ENCODE peak calls at places on chromosomes 5 and 9, in seven cellular contexts. One of them, this sample, is unnamed.

GRCh38 chr9:83405674-83406255 is 132.4 kb downstream of the FRMD3 start:
- DNase-seq in epithelial cell of prostate: no peak
- DNase-seq in CD8-positive, alpha-beta memory T cell: no peak
- DNase-seq in GM23338: peak; percentile 24
- DNase-seq in CD4-positive, alpha-beta T cell: no peak
- DNase-seq in caudate nucleus: no peak
- DNase-seq in neuronal stem cell: no peak
- DNase-seq in this sample: no peak

GRCh38 chr5:150178262-150178661 is 11.6 kb upstream of the SLC6A7 start:
- DNase-seq in epithelial cell of prostate: no peak
- DNase-seq in CD8-positive, alpha-beta memory T cell: no peak
- DNase-seq in GM23338: no peak
- DNase-seq in CD4-positive, alpha-beta T cell: no peak
- DNase-seq in caudate nucleus: no peak
- DNase-seq in neuronal stem cell: no peak
- DNase-seq in this sample: no peak

GRCh38 chr9:93107825-93108161 is 11.8 kb downstream of the CARD19 start:
- DNase-seq in epithelial cell of prostate: no peak
- DNase-seq in CD8-positive, alpha-beta memory T cell: no peak
- DNase-seq in GM23338: no peak
- DNase-seq in CD4-positive, alpha-beta T cell: no peak
- DNase-seq in caudate nucleus: no peak
- DNase-seq in neuronal stem cell: no peak
- DNase-seq in this sample: no peak

GRCh38 chr5:92991681-92992472 is 589.1 kb downstream of the NR2F1-AS1 start:
- DNase-seq in epithelial cell of prostate: no peak
- DNase-seq in CD8-positive, alpha-beta memory T cell: no peak
- DNase-seq in GM23338: no peak
- DNase-seq in CD4-positive, alpha-beta T cell: no peak
- DNase-seq in caudate nucleus: no peak
- DNase-seq in neuronal stem cell: no peak
- DNase-seq in this sample: no peak

GRCh38 chr5:5700549-5700948 is 278.1 kb downstream of the ICE1 start:
- DNase-seq in epithelial cell of prostate: no peak
- DNase-seq in CD8-positive, alpha-beta memory T cell: no peak
- DNase-seq in GM23338: no peak
- DNase-seq in CD4-positive, alpha-beta T cell: no peak
- DNase-seq in caudate nucleus: no peak
- DNase-seq in neuronal stem cell: no peak
- DNase-seq in this sample: no peak

GRCh38 chr9:122810306-122810946 is 10.5 kb downstream of the OR1K1 start:
- DNase-seq in epithelial cell of prostate: no peak
- DNase-seq in CD8-positive, alpha-beta memory T cell: peak; percentile 57
- DNase-seq in GM23338: peak; percentile 91
- DNase-seq in CD4-positive, alpha-beta T cell: peak; percentile 70
- DNase-seq in caudate nucleus: peak; percentile 56
- DNase-seq in neuronal stem cell: peak; percentile 86
- DNase-seq in this sample: peak; percentile 9

GRCh38 chr9:81649475-81649874 is 39.9 kb downstream of the TLE1 start:
- DNase-seq in epithelial cell of prostate: no peak
- DNase-seq in CD8-positive, alpha-beta memory T cell: no peak
- DNase-seq in GM23338: peak; percentile 40
- DNase-seq in CD4-positive, alpha-beta T cell: no peak
- DNase-seq in caudate nucleus: no peak
- DNase-seq in neuronal stem cell: peak; percentile 66
- DNase-seq in this sample: no peak

GRCh38 chr5:137815202-137815990 is 52.3 kb upstream of the MYOT start:
- DNase-seq in epithelial cell of prostate: peak; percentile 31
- DNase-seq in CD8-positive, alpha-beta memory T cell: no peak
- DNase-seq in GM23338: no peak
- DNase-seq in CD4-positive, alpha-beta T cell: no peak
- DNase-seq in caudate nucleus: no peak
- DNase-seq in neuronal stem cell: no peak
- DNase-seq in this sample: no peak

GRCh38 chr9:7150153-7150890 is 392.5 kb downstream of the KDM4C start:
- DNase-seq in epithelial cell of prostate: no peak
- DNase-seq in CD8-positive, alpha-beta memory T cell: peak; percentile 29
- DNase-seq in GM23338: no peak
- DNase-seq in CD4-positive, alpha-beta T cell: no peak
- DNase-seq in caudate nucleus: no peak
- DNase-seq in neuronal stem cell: no peak
- DNase-seq in this sample: no peak

GRCh38 chr9:136056546-136057235 is 38.4 kb downstream of the NACC2 start:
- DNase-seq in epithelial cell of prostate: no peak
- DNase-seq in CD8-positive, alpha-beta memory T cell: no peak
- DNase-seq in GM23338: no peak
- DNase-seq in CD4-positive, alpha-beta T cell: no peak
- DNase-seq in caudate nucleus: no peak
- DNase-seq in neuronal stem cell: no peak
- DNase-seq in this sample: no peak

GRCh38 chr9:135815433-135816178 is 91.7 kb downstream of the CAMSAP1 start:
- DNase-seq in epithelial cell of prostate: no peak
- DNase-seq in CD8-positive, alpha-beta memory T cell: no peak
- DNase-seq in GM23338: no peak
- DNase-seq in CD4-positive, alpha-beta T cell: no peak
- DNase-seq in caudate nucleus: no peak
- DNase-seq in neuronal stem cell: no peak
- DNase-seq in this sample: no peak

GRCh38 chr5:73591102-73591695 is 25.7 kb downstream of the UTP15 start:
- DNase-seq in epithelial cell of prostate: peak; percentile 40
- DNase-seq in CD8-positive, alpha-beta memory T cell: peak; percentile 47
- DNase-seq in GM23338: peak; percentile 85
- DNase-seq in CD4-positive, alpha-beta T cell: peak; percentile 27
- DNase-seq in caudate nucleus: no peak
- DNase-seq in neuronal stem cell: peak; percentile 72
- DNase-seq in this sample: no peak

GRCh38 chr5:21672911-21673310 is 1180.2 kb downstream of the CDH12 start:
- DNase-seq in epithelial cell of prostate: no peak
- DNase-seq in CD8-positive, alpha-beta memory T cell: no peak
- DNase-seq in GM23338: no peak
- DNase-seq in CD4-positive, alpha-beta T cell: no peak
- DNase-seq in caudate nucleus: no peak
- DNase-seq in neuronal stem cell: no peak
- DNase-seq in this sample: no peak

GRCh38 chr5:174707671-174708070 is 16.7 kb upstream of the MSX2 start:
- DNase-seq in epithelial cell of prostate: no peak
- DNase-seq in CD8-positive, alpha-beta memory T cell: no peak
- DNase-seq in GM23338: no peak
- DNase-seq in CD4-positive, alpha-beta T cell: no peak
- DNase-seq in caudate nucleus: no peak
- DNase-seq in neuronal stem cell: no peak
- DNase-seq in this sample: no peak

GRCh38 chr9:91075279-91075678 is 273.7 kb downstream of the SYK start:
- DNase-seq in epithelial cell of prostate: no peak
- DNase-seq in CD8-positive, alpha-beta memory T cell: no peak
- DNase-seq in GM23338: no peak
- DNase-seq in CD4-positive, alpha-beta T cell: no peak
- DNase-seq in caudate nucleus: no peak
- DNase-seq in neuronal stem cell: no peak
- DNase-seq in this sample: no peak

GRCh38 chr5:112604741-112605390 is 132.8 kb upstream of the APC start:
- DNase-seq in epithelial cell of prostate: no peak
- DNase-seq in CD8-positive, alpha-beta memory T cell: no peak
- DNase-seq in GM23338: peak; percentile 60
- DNase-seq in CD4-positive, alpha-beta T cell: no peak
- DNase-seq in caudate nucleus: no peak
- DNase-seq in neuronal stem cell: peak; percentile 5
- DNase-seq in this sample: no peak

GRCh38 chr5:167642779-167643517 is 648.5 kb upstream of the WWC1 start:
- DNase-seq in epithelial cell of prostate: no peak
- DNase-seq in CD8-positive, alpha-beta memory T cell: no peak
- DNase-seq in GM23338: no peak
- DNase-seq in CD4-positive, alpha-beta T cell: no peak
- DNase-seq in caudate nucleus: no peak
- DNase-seq in neuronal stem cell: no peak
- DNase-seq in this sample: no peak

GRCh38 chr9:16461231-16461840 is 409.1 kb downstream of the BNC2 start:
- DNase-seq in epithelial cell of prostate: no peak
- DNase-seq in CD8-positive, alpha-beta memory T cell: no peak
- DNase-seq in GM23338: peak; percentile 84
- DNase-seq in CD4-positive, alpha-beta T cell: no peak
- DNase-seq in caudate nucleus: no peak
- DNase-seq in neuronal stem cell: no peak
- DNase-seq in this sample: no peak

GRCh38 chr9:17138503-17138902 is 3.7 kb downstream of the CNTLN start:
- DNase-seq in epithelial cell of prostate: no peak
- DNase-seq in CD8-positive, alpha-beta memory T cell: no peak
- DNase-seq in GM23338: no peak
- DNase-seq in CD4-positive, alpha-beta T cell: no peak
- DNase-seq in caudate nucleus: no peak
- DNase-seq in neuronal stem cell: no peak
- DNase-seq in this sample: no peak

GRCh38 chr9:117783828-117784227 is 79.6 kb downstream of the TLR4 start:
- DNase-seq in epithelial cell of prostate: no peak
- DNase-seq in CD8-positive, alpha-beta memory T cell: peak; percentile 45
- DNase-seq in GM23338: peak; percentile 6
- DNase-seq in CD4-positive, alpha-beta T cell: no peak
- DNase-seq in caudate nucleus: no peak
- DNase-seq in neuronal stem cell: no peak
- DNase-seq in this sample: no peak

GRCh38 chr5:177446184-177447065 is at the start of gene PRR7:
- DNase-seq in epithelial cell of prostate: no peak
- DNase-seq in CD8-positive, alpha-beta memory T cell: peak; percentile 81
- DNase-seq in GM23338: peak; percentile 73
- DNase-seq in CD4-positive, alpha-beta T cell: peak; percentile 65
- DNase-seq in caudate nucleus: peak; percentile 65
- DNase-seq in neuronal stem cell: peak; percentile 69
- DNase-seq in this sample: peak; percentile 86
- H3K27ac ChIP-seq in epithelial cell of prostate: peak within 1 kb of the TSS; percentile 40
- H3K27ac ChIP-seq in CD8-positive, alpha-beta memory T cell: peak within 1 kb of the TSS; percentile 66
- H3K27ac ChIP-seq in GM23338: no peak within 1 kb of the TSS
- H3K27ac ChIP-seq in CD4-positive, alpha-beta T cell: peak within 1 kb of the TSS; percentile 89
- H3K27ac ChIP-seq in caudate nucleus: peak within 1 kb of the TSS; percentile 91
- H3K27ac ChIP-seq in neuronal stem cell: peak within 1 kb of the TSS; percentile 89
- H3K27ac ChIP-seq in this sample: peak within 1 kb of the TSS; percentile 82

DNA sequence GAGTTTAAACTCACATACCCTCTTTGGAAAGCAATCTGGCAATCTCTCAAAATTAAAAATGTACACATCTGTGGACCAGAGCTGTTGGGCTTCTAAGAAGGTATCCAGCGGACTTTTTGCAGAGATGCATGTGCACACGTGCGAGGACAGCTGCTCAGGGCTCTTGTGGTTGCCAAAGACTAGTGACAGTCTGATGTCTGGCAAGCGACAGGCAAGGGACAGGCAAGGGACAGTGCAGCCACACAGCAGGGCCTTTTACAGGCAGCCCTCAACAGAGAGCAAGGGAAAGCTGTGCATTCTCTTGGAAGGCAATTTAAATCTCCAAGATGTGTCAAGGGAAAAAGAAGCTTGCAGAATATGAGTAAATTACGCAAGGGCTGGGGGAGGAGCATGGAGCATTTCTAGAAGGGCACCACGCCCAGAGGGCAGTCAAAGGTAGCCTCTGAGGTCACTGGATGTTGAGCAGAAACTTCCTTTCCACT is 9.2 kb downstream of the GFPT2 start:
- DNase-seq in epithelial cell of prostate: no peak
- DNase-seq in CD8-positive, alpha-beta memory T cell: no peak
- DNase-seq in GM23338: no peak
- DNase-seq in CD4-positive, alpha-beta T cell: no peak
- DNase-seq in caudate nucleus: no peak
- DNase-seq in neuronal stem cell: no peak
- DNase-seq in this sample: no peak
- H3K27ac ChIP-seq in epithelial cell of prostate: no peak overlapping the region
- H3K27ac ChIP-seq in CD8-positive, alpha-beta memory T cell: no peak overlapping the region
- H3K27ac ChIP-seq in GM23338: peak overlapping the region; percentile 95
- H3K27ac ChIP-seq in CD4-positive, alpha-beta T cell: no peak overlapping the region
- H3K27ac ChIP-seq in caudate nucleus: peak overlapping the region; percentile 82
- H3K27ac ChIP-seq in neuronal stem cell: no peak overlapping the region
- H3K27ac ChIP-seq in this sample: peak overlapping the region; percentile 21

GRCh38 chr5:95925939-95926338 is 35.7 kb downstream of the ELL2 start:
- DNase-seq in epithelial cell of prostate: no peak
- DNase-seq in CD8-positive, alpha-beta memory T cell: no peak
- DNase-seq in GM23338: no peak
- DNase-seq in CD4-positive, alpha-beta T cell: no peak
- DNase-seq in caudate nucleus: no peak
- DNase-seq in neuronal stem cell: no peak
- DNase-seq in this sample: no peak
- H3K27ac ChIP-seq in epithelial cell of prostate: peak overlapping the region; percentile 56
- H3K27ac ChIP-seq in CD8-positive, alpha-beta memory T cell: no peak overlapping the region
- H3K27ac ChIP-seq in GM23338: no peak overlapping the region
- H3K27ac ChIP-seq in CD4-positive, alpha-beta T cell: no peak overlapping the region
- H3K27ac ChIP-seq in caudate nucleus: no peak overlapping the region
- H3K27ac ChIP-seq in neuronal stem cell: no peak overlapping the region
- H3K27ac ChIP-seq in this sample: no peak overlapping the region

GRCh38 chr5:124661317-124662141 is 84.9 kb downstream of the ZNF608 start:
- DNase-seq in epithelial cell of prostate: no peak
- DNase-seq in CD8-positive, alpha-beta memory T cell: no peak
- DNase-seq in GM23338: peak; percentile 94
- DNase-seq in CD4-positive, alpha-beta T cell: no peak
- DNase-seq in caudate nucleus: no peak
- DNase-seq in neuronal stem cell: peak; percentile 86
- DNase-seq in this sample: no peak

GRCh38 chr5:124658867-124659557 is 87.4 kb downstream of the ZNF608 start:
- DNase-seq in epithelial cell of prostate: no peak
- DNase-seq in CD8-positive, alpha-beta memory T cell: no peak
- DNase-seq in GM23338: no peak
- DNase-seq in CD4-positive, alpha-beta T cell: no peak
- DNase-seq in caudate nucleus: no peak
- DNase-seq in neuronal stem cell: no peak
- DNase-seq in this sample: no peak

GRCh38 chr5:124662261-124662781 is 84.1 kb downstream of the ZNF608 start:
- DNase-seq in epithelial cell of prostate: no peak
- DNase-seq in CD8-positive, alpha-beta memory T cell: no peak
- DNase-seq in GM23338: peak; percentile 45
- DNase-seq in CD4-positive, alpha-beta T cell: no peak
- DNase-seq in caudate nucleus: no peak
- DNase-seq in neuronal stem cell: peak; percentile 51
- DNase-seq in this sample: no peak

GRCh38 chr5:124659798-124660197 is 86.6 kb downstream of the ZNF608 start:
- DNase-seq in epithelial cell of prostate: no peak
- DNase-seq in CD8-positive, alpha-beta memory T cell: no peak
- DNase-seq in GM23338: peak; percentile 21
- DNase-seq in CD4-positive, alpha-beta T cell: no peak
- DNase-seq in caudate nucleus: no peak
- DNase-seq in neuronal stem cell: no peak
- DNase-seq in this sample: no peak

DNA sequence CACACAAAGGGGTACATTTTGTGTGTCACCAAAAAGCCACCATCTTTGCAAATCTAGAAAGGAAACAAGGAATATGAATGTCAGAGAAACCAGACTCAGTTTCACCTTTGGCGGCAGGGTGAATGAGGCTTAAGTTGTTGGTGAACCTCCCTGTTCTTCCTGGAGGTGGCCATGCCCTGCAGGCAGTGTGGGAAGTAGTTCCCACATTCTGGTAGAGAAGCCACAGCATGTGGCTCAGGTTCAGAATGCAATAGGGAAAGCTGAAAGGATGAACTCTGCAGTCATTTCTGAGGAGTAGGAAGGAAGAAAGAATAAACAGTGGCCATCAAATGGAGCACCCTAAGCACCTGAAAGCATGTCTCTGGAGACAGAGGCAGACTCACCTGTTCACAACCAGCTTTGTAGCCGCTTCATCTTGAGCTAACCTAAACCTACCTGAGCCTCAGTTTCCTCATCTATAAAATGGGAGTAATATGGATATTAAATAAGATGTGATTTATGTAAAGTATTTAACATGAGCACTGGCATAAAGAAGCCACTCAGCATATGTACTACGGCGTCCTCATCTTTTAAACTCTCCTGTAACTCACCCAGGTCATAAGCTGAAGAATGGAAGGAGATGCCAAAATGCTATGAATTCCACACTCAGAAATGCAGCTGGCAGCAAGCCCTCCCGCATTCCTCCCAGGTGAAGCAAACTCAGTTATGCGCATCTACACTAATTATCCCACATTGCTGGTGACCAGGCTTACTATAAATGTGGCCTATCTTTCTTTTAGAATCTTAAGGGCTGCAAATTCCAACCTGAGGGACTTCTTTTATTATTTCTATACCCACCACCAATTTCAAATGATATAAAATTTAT is 86.0 kb downstream of the ZNF608 start:
- DNase-seq in epithelial cell of prostate: no peak
- DNase-seq in CD8-positive, alpha-beta memory T cell: no peak
- DNase-seq in GM23338: peak; percentile 83
- DNase-seq in CD4-positive, alpha-beta T cell: no peak
- DNase-seq in caudate nucleus: no peak
- DNase-seq in neuronal stem cell: no peak
- DNase-seq in this sample: no peak
- H3K27ac ChIP-seq in epithelial cell of prostate: peak overlapping the region; percentile 57
- H3K27ac ChIP-seq in CD8-positive, alpha-beta memory T cell: no peak overlapping the region
- H3K27ac ChIP-seq in GM23338: peak overlapping the region; percentile 87
- H3K27ac ChIP-seq in CD4-positive, alpha-beta T cell: no peak overlapping the region
- H3K27ac ChIP-seq in caudate nucleus: peak overlapping the region; percentile 27
- H3K27ac ChIP-seq in neuronal stem cell: peak overlapping the region; percentile 62
- H3K27ac ChIP-seq in this sample: peak overlapping the region; percentile 49

This sample was measured in substantia nigra.